ENCODE peak calls at places on chromosomes 3 and 15, in nine cellular contexts. V, K, U, L, C, P, R, X and A are unnamed samples.
A peak's percentile ranks its signal among the peaks of the same experiment; 100 is the strongest.

GRCh38 chr3:53161820-53162671 is 1.0 kb downstream of the PRKCD start:
- DNase-seq in U (no peak), K (no peak), R (no peak), X (no peak), L (peak; percentile 76), P (peak; percentile 21), V (no peak), C (no peak), A (peak; percentile 46)

GRCh38 chr3:128167973-128168674 is 14.8 kb downstream of the EEFSEC start:
- DNase-seq in L (no peak), C (no peak), V (no peak), X (no peak), K (no peak), R (no peak), P (no peak), U (no peak), A (no peak)

GRCh38 chr3:181707980-181708379 is 3.7 kb upstream of the SOX2 start:
- DNase-seq in K (no peak), U (no peak), R (no peak), L (no peak), P (no peak), X (no peak), C (no peak), V (no peak), A (no peak)

GRCh38 chr3:17141699-17142098 is 256.9 kb downstream of the PLCL2 start:
- DNase-seq in C (no peak), P (no peak), X (no peak), K (no peak), U (no peak), V (no peak), L (no peak), R (no peak), A (no peak)

GRCh38 chr3:181691951-181692849 is 19.5 kb upstream of the SOX2 start:
- DNase-seq in X (no peak), R (no peak), L (no peak), U (no peak), P (no peak), C (no peak), K (no peak), V (no peak), A (no peak)

GRCh38 chr15:78055923-78056713 is 21.4 kb downstream of the TBC1D2B start:
- DNase-seq in X (peak; percentile 29), R (no peak), U (no peak), P (no peak), C (no peak), L (no peak), K (no peak), V (no peak), A (peak; percentile 53)

GRCh38 chr3:36229496-36229895 is 150.8 kb upstream of the STAC start:
- DNase-seq in P (no peak), R (no peak), L (no peak), V (no peak), U (no peak), X (no peak), C (no peak), K (no peak), A (no peak)

GRCh38 chr3:5766848-5767247 is 579.3 kb downstream of the EDEM1 start:
- DNase-seq in P (no peak), K (no peak), R (no peak), X (no peak), U (no peak), V (no peak), C (no peak), L (no peak), A (no peak)

GRCh38 chr3:46895204-46895660 is 17.7 kb downstream of the PTH1R start:
- DNase-seq in U (peak; percentile 80), L (peak; percentile 89), P (peak; percentile 76), R (peak; percentile 66), V (no peak), X (peak; percentile 68), C (peak; percentile 16), K (peak; percentile 39), A (peak; percentile 56)

GRCh38 chr3:141894524-141895176 is 18.2 kb downstream of the ATP1B3 start:
- DNase-seq in K (peak; percentile 66), C (peak; percentile 16), P (no peak), R (no peak), V (no peak), L (no peak), X (no peak), U (no peak), A (peak; percentile 48)

GRCh38 chr3:79604681-79605080 is 163.1 kb downstream of the ROBO1 start:
- DNase-seq in X (no peak), C (no peak), L (no peak), U (no peak), P (no peak), R (no peak), V (no peak), K (no peak), A (peak; percentile 2)

GRCh38 chr3:190261740-190262139 is 60.5 kb downstream of the CLDN1 start:
- DNase-seq in X (no peak), P (no peak), K (no peak), U (no peak), C (no peak), R (no peak), V (no peak), L (no peak), A (no peak)

GRCh38 chr15:35123743-35124142 is 38.6 kb upstream of the NANOGP8 start:
- DNase-seq in U (no peak), P (no peak), X (no peak), R (no peak), V (no peak), L (no peak), C (no peak), K (no peak), A (no peak)

GRCh38 chr15:100429116-100429728 is 87.4 kb upstream of the ADAMTS17 start:
- DNase-seq in V (no peak), X (no peak), P (no peak), R (no peak), U (no peak), C (no peak), L (no peak), K (no peak), A (no peak)

GRCh38 chr3:143973352-143974021 is 1.9 kb downstream of the DIPK2A start:
- DNase-seq in R (no peak), U (no peak), L (no peak), P (no peak), X (no peak), C (no peak), K (peak; percentile 14), V (no peak), A (no peak)

GRCh38 chr3:186782542-186783069 is 771 bp upstream of the EIF4A2 start:
- DNase-seq in X (no peak), P (no peak), V (no peak), C (no peak), L (no peak), R (no peak), K (no peak), U (no peak), A (no peak)

GRCh38 chr3:57080171-57080570 is 19.7 kb downstream of the SPATA12 start:
- DNase-seq in X (no peak), V (no peak), L (no peak), R (no peak), U (no peak), P (no peak), C (no peak), K (no peak), A (no peak)

GRCh38 chr3:149381173-149382090 is 4.0 kb upstream of the TM4SF1 start:
- DNase-seq in R (no peak), P (no peak), K (no peak), V (no peak), X (no peak), U (no peak), C (no peak), L (no peak), A (no peak)

GRCh38 chr3:30269751-30270445 is 336.5 kb upstream of the TGFBR2 start:
- DNase-seq in V (no peak), R (no peak), P (no peak), C (no peak), L (no peak), K (no peak), X (no peak), U (no peak), A (no peak)

GRCh38 chr3:14223595-14223994 is 45.0 kb downstream of the LSM3 start:
- DNase-seq in X (no peak), C (no peak), R (no peak), K (no peak), L (no peak), V (no peak), P (no peak), U (no peak), A (no peak)

GRCh38 chr3:128217702-128218475 is 64.6 kb downstream of the EEFSEC start:
- DNase-seq in V (no peak), K (no peak), R (no peak), L (no peak), P (no peak), X (no peak), C (peak; percentile 52), U (no peak), A (no peak)

GRCh38 chr15:27091270-27091940 is 120.4 kb downstream of the GABRG3 start:
- DNase-seq in U (no peak), P (no peak), L (no peak), C (peak; percentile 4), K (no peak), R (no peak), V (no peak), X (no peak), A (peak; percentile 26)

GRCh38 chr15:74311734-74312444 is 55.6 kb downstream of the CYP11A1 start:
- DNase-seq in X (peak; percentile 25), R (no peak), V (no peak), L (no peak), U (no peak), K (no peak), C (peak; percentile 40), P (no peak), A (peak; percentile 61)

GRCh38 chr15:75775296-75776074 is 62.8 kb upstream of the CSPG4 start:
- DNase-seq in C (no peak), X (no peak), K (no peak), R (no peak), U (no peak), L (no peak), P (no peak), V (peak; percentile 66), A (no peak)

GRCh38 chr3:108036984-108037741 is 53.7 kb downstream of the CD47 start:
- DNase-seq in X (no peak), L (no peak), U (no peak), R (no peak), C (no peak), P (no peak), V (no peak), K (no peak), A (peak; percentile 82)

GRCh38 chr3:114764056-114764492 is 383.0 kb downstream of the ZBTB20 start:
- DNase-seq in V (no peak), K (no peak), C (no peak), U (no peak), X (no peak), L (no peak), R (no peak), P (no peak), A (no peak)

GRCh38 chr15:55246567-55246966 is 43.0 kb downstream of the RAB27A start:
- DNase-seq in C (no peak), V (no peak), R (no peak), U (peak; percentile 36), K (no peak), X (no peak), L (no peak), P (no peak), A (no peak)

GRCh38 chr3:133330043-133330442 is 69.8 kb upstream of the BFSP2 start:
- DNase-seq in X (no peak), V (no peak), R (no peak), P (no peak), C (no peak), L (no peak), K (no peak), U (no peak), A (no peak)

GRCh38 chr3:177482048-177482741 is 284.9 kb upstream of the TBL1XR1 start:
- DNase-seq in U (no peak), L (no peak), R (no peak), P (no peak), X (no peak), C (no peak), V (no peak), K (no peak), A (no peak)

GRCh38 chr3:176683382-176683781 is 513.9 kb downstream of the TBL1XR1 start:
- DNase-seq in R (no peak), L (no peak), K (no peak), C (no peak), X (no peak), V (no peak), U (no peak), P (no peak), A (no peak)